ENCODE peak calls at places on chromosomes 11 and 22, in five cellular contexts. Z is GM23338, X is Panc1, V is stomach, Q is suprapubic skin. N is an unnamed sample.

GRCh38 chr11:133957926-133958325 is 1.2 kb upstream of the IGSF9B start:
- DNase-seq in Z (peak), X (no peak), V (no peak), Q (no peak), N (no peak)

GRCh38 chr11:90434858-90435257 is 212.0 kb upstream of the CHORDC1 start:
- DNase-seq in Z (peak), X (no peak), V (no peak), Q (no peak), N (no peak)

GRCh38 chr11:93751001-93751400 is 9.5 kb downstream of the C11orf54 start:
- DNase-seq in Z (no peak), X (no peak), V (no peak), Q (no peak), N (no peak)

GRCh38 chr22:20292108-20292507 is 24.0 kb upstream of the RTN4R start:
- DNase-seq in Z (no peak), X (no peak), V (no peak), Q (no peak), N (no peak)

GRCh38 chr22:37163618-37164534 is 14.2 kb upstream of the IL2RB start:
- DNase-seq in Z (no peak), X (no peak), V (no peak), Q (no peak), N (peak)

GRCh38 chr11:106471273-106471672 is 393.8 kb downstream of the AASDHPPT start:
- DNase-seq in Z (no peak), X (no peak), V (no peak), Q (no peak), N (no peak)

GRCh38 chr11:37905707-37906417 is 1307.8 kb upstream of the RAG2 start:
- DNase-seq in Z (peak), X (no peak), V (no peak), Q (no peak), N (no peak)

GRCh38 chr11:70668204-70669202 is 270.2 kb downstream of the CTTN start:
- DNase-seq in Z (no peak), X (peak), V (no peak), Q (no peak), N (no peak)

GRCh38 chr22:46681010-46681409 is 57.0 kb downstream of the CERK start:
- DNase-seq in Z (peak), X (no peak), V (no peak), Q (no peak), N (no peak)

GRCh38 chr11:22065472-22065871 is 127.4 kb upstream of the ANO5 start:
- DNase-seq in Z (peak), X (no peak), V (no peak), Q (no peak), N (no peak)

GRCh38 chr11:14259186-14259784 is 99.7 kb downstream of the RRAS2 start:
- DNase-seq in Z (peak), X (no peak), V (no peak), Q (no peak), N (no peak)

DNA sequence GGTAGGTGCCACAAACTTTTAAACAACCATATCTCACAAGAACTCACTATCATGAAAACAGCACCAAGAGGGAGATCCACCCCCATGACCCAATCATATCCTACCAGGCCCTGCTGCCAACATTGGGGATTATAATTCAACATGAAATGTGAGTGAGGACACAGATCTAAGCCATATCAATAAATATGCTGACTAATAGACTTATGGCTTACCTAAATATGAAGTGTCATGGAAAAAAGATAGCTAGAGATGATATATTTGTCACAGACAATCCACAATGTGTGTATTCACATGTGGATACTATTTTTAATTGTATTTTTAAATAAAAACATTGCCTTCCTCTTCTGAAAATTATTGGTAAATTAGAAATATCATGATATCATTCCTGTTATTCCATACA is 38.2 kb upstream of the RAB38 start:
- DNase-seq in Z (no peak), X (no peak), V (no peak), Q (no peak), N (no peak)
- TF ChIP-seq POLR2AphosphoS5 in Z (no peak), X (no peak), V (no peak), Q (no peak), N (no peak)

GRCh38 chr11:65871811-65872548 is 620 bp downstream of the EFEMP2 start:
- DNase-seq in Z (peak), X (no peak), V (no peak), Q (no peak), N (no peak)
- TF ChIP-seq CTCF in Z (no peak), X (no peak), V (no peak), Q (no peak), N (no peak)

GRCh38 chr11:11524436-11525038 is 97.3 kb downstream of the GALNT18 start:
- DNase-seq in Z (no peak), X (no peak), V (no peak), Q (no peak), N (no peak)
- TF ChIP-seq POLR2AphosphoS5 in Z (no peak), X (no peak), V (no peak), Q (no peak), N (no peak)

GRCh38 chr11:11895672-11896071 is 53.9 kb downstream of the USP47 start:
- DNase-seq in Z (no peak), X (no peak), V (no peak), Q (no peak), N (no peak)
- TF ChIP-seq CTCF in Z (no peak), X (peak), V (no peak), Q (no peak), N (no peak)

N was measured in spleen.